ENCODE peak calls at places on chromosome 13, in seven cellular contexts. E, I, V, H, S, C and O are unnamed samples.

GRCh38 chr13:41458939-41459753 is 1.8 kb downstream of the RGCC start:
- DNase-seq in I (no peak), E (no peak), H (peak; percentile 72), S (peak; percentile 56), C (peak; percentile 66), V (peak; percentile 65), O (peak; percentile 20)

GRCh38 chr13:77448689-77449088 is 86.8 kb upstream of the SCEL start:
- DNase-seq in V (no peak), E (no peak), I (no peak), S (peak; percentile 11), C (no peak), H (no peak), O (no peak)

GRCh38 chr13:30872685-30873443 is 33.2 kb upstream of the MEDAG start:
- DNase-seq in H (peak; percentile 93), C (no peak), V (no peak), I (peak; percentile 93), S (peak; percentile 51), E (peak; percentile 71), O (peak; percentile 45)

GRCh38 chr13:51619614-51620013 is 35.4 kb downstream of the WDFY2 start:
- DNase-seq in E (peak; percentile 34), V (peak; percentile 34), H (peak; percentile 92), S (no peak), C (no peak), I (no peak), O (peak; percentile 42)

GRCh38 chr13:99140831-99141230 is 59.8 kb upstream of the UBAC2 start:
- DNase-seq in C (no peak), I (no peak), H (no peak), E (no peak), S (no peak), V (no peak), O (no peak)

GRCh38 chr13:48412100-48412556 is 785 bp downstream of the LPAR6 start:
- DNase-seq in I (no peak), E (no peak), S (no peak), V (no peak), C (no peak), H (peak; percentile 44), O (no peak)

GRCh38 chr13:32381539-32381938 is 46.4 kb downstream of the N4BP2L1 start:
- DNase-seq in V (peak; percentile 45), I (no peak), H (peak; percentile 39), S (no peak), C (peak; percentile 31), E (no peak), O (peak; percentile 3)

GRCh38 chr13:76225815-76226489 is 589.8 kb downstream of the LMO7 start:
- DNase-seq in C (no peak), V (no peak), E (peak; percentile 38), S (no peak), H (peak; percentile 69), I (no peak), O (no peak)

GRCh38 chr13:20185657-20186056 is 7.1 kb downstream of the GJB2 start:
- DNase-seq in C (no peak), V (no peak), S (no peak), H (no peak), I (no peak), E (no peak), O (no peak)

GRCh38 chr13:98778749-98779148 is 26.3 kb upstream of the SLC15A1 start:
- DNase-seq in S (no peak), V (no peak), E (no peak), C (no peak), I (no peak), H (no peak), O (no peak)

GRCh38 chr13:75326173-75327131 is 155.5 kb downstream of the TBC1D4 start:
- DNase-seq in S (no peak), I (no peak), C (peak; percentile 54), H (peak; percentile 44), V (peak; percentile 79), E (no peak), O (no peak)

GRCh38 chr13:70338608-70339007 is 230.4 kb upstream of the KLHL1 start:
- DNase-seq in E (no peak), C (no peak), H (no peak), S (no peak), V (no peak), I (no peak), O (no peak)

GRCh38 chr13:110287031-110287828 is 19.7 kb downstream of the COL4A1 start:
- DNase-seq in H (no peak), I (peak; percentile 66), C (no peak), S (no peak), E (no peak), V (no peak), O (no peak)

GRCh38 chr13:22102237-22102636 is 431.4 kb downstream of the FGF9 start:
- DNase-seq in V (no peak), I (no peak), C (no peak), H (no peak), S (no peak), E (no peak), O (no peak)

GRCh38 chr13:30806784-30807183 is 71.4 kb downstream of the ALOX5AP start:
- DNase-seq in C (no peak), H (peak; percentile 86), I (no peak), S (no peak), V (no peak), E (no peak), O (peak; percentile 14)

GRCh38 chr13:44573790-44574465 is 2.2 kb downstream of the TSC22D1 start:
- DNase-seq in H (peak; percentile 46), E (no peak), C (peak; percentile 25), I (no peak), S (no peak), V (peak; percentile 53), O (no peak)

GRCh38 chr13:104837756-104838155 is 1697.7 kb downstream of the EFNB2 start:
- DNase-seq in V (no peak), E (no peak), C (no peak), S (no peak), H (no peak), I (no peak), O (no peak)

GRCh38 chr13:113759525-113760137 is 605 bp downstream of the TMEM255B start:
- DNase-seq in S (no peak), V (no peak), I (peak; percentile 69), C (no peak), H (no peak), E (no peak), O (no peak)

GRCh38 chr13:96751089-96751488 is 243.2 kb downstream of the OXGR1 start:
- DNase-seq in S (no peak), E (no peak), I (no peak), V (no peak), H (no peak), C (no peak), O (no peak)

GRCh38 chr13:30943881-30944280 is 11.4 kb downstream of the TEX26 start:
- DNase-seq in H (peak; percentile 42), S (no peak), V (no peak), E (no peak), I (no peak), C (no peak), O (no peak)

GRCh38 chr13:90594694-90595093 is 752.8 kb upstream of the MIR17HG start:
- DNase-seq in H (peak; percentile 79), C (no peak), I (no peak), S (no peak), V (no peak), E (no peak), O (no peak)

GRCh38 chr13:97353927-97354326 is 80.0 kb upstream of the RAP2A start:
- DNase-seq in S (no peak), I (no peak), C (no peak), H (peak; percentile 28), E (peak; percentile 26), V (no peak), O (no peak)

GRCh38 chr13:106322628-106323027 is 212.8 kb downstream of the EFNB2 start:
- DNase-seq in S (no peak), H (no peak), C (no peak), I (no peak), E (no peak), V (no peak), O (no peak)

GRCh38 chr13:98570929-98571372 is 6.0 kb downstream of the STK24 start:
- DNase-seq in I (no peak), E (no peak), C (peak; percentile 81), V (peak; percentile 93), S (no peak), H (peak; percentile 72), O (no peak)

GRCh38 chr13:64278493-64278892 is 2862.8 kb upstream of the PCDH20 start:
- DNase-seq in V (no peak), C (no peak), S (no peak), E (peak; percentile 3), I (no peak), H (peak; percentile 38), O (no peak)

GRCh38 chr13:93878675-93879074 is 600.8 kb downstream of the DCT start:
- DNase-seq in I (no peak), S (no peak), V (no peak), H (no peak), E (no peak), C (no peak), O (no peak)

GRCh38 chr13:113209880-113210421 is 538 bp downstream of the CUL4A start:
- DNase-seq in E (no peak), C (peak; percentile 67), V (peak; percentile 83), S (peak; percentile 68), I (peak; percentile 73), H (peak; percentile 52), O (no peak)

GRCh38 chr13:105735269-105735668 is 800.2 kb downstream of the EFNB2 start:
- DNase-seq in S (no peak), C (no peak), E (no peak), V (no peak), I (no peak), H (no peak), O (no peak)

GRCh38 chr13:78540424-78540823 is 62.9 kb downstream of the POU4F1 start:
- DNase-seq in H (no peak), C (no peak), S (no peak), E (no peak), V (no peak), I (no peak), O (no peak)

GRCh38 chr13:23159205-23159586 is 21.6 kb upstream of the SGCG start:
- DNase-seq in S (peak; percentile 85), V (peak; percentile 18), E (no peak), C (peak; percentile 41), H (peak; percentile 43), I (peak; percentile 74), O (no peak)
- TF ChIP-seq CTCF in S (peak; percentile 67), V (peak; percentile 43), E (peak; percentile 74), C (peak; percentile 41), H (peak; percentile 72), I (peak; percentile 45), O (peak; percentile 70)

GRCh38 chr13:60959427-60959826 is 456.2 kb downstream of the PCDH20 start:
- DNase-seq in E (no peak), I (no peak), H (no peak), C (no peak), S (no peak), V (no peak), O (no peak)

GRCh38 chr13:60957816-60958215 is 457.8 kb downstream of the PCDH20 start:
- DNase-seq in V (no peak), S (no peak), C (no peak), I (no peak), H (no peak), E (no peak), O (no peak)
- TF ChIP-seq CTCF in V (no peak), S (no peak), C (no peak), I (no peak), H (no peak), E (no peak), O (no peak)

GRCh38 chr13:39888865-39889810 is 233.7 kb downstream of the COG6 start:
- DNase-seq in I (no peak), V (no peak), S (no peak), E (no peak), C (no peak), H (peak; percentile 25), O (no peak)
- TF ChIP-seq CTCF in I (no peak), V (no peak), S (no peak), E (no peak), C (no peak), H (no peak), O (no peak)

GRCh38 chr13:101941095-101941777 is 460.6 kb downstream of the FGF14 start:
- DNase-seq in S (no peak), E (no peak), C (no peak), V (no peak), H (peak; percentile 33), I (no peak), O (no peak)
- TF ChIP-seq CTCF in S (no peak), E (peak; percentile 29), C (no peak), V (peak; percentile 9), H (peak; percentile 41), I (no peak), O (peak; percentile 32)